ENCODE peak calls at places on chromosomes 16 and 17, in ten cellular contexts. One of them, this sample, is unnamed.

GRCh38 chr16:12257926-12258561 is 281.5 kb downstream of the SNX29 start:
- DNase-seq in epithelial cell of esophagus: no peak
- DNase-seq in osteocyte: no peak
- DNase-seq in CD4-positive, alpha-beta T cell: no peak
- DNase-seq in HCT116: no peak
- DNase-seq in BJ: no peak
- DNase-seq in left ventricle myocardium inferior: no peak
- DNase-seq in dorsolateral prefrontal cortex: peak; percentile 39
- DNase-seq in activated CD8-positive, alpha-beta T cell treated with anti-CD3 and anti-CD28 coated beads for 36 hours: no peak
- DNase-seq in cardiac fibroblast: no peak
- DNase-seq in this sample: no peak

GRCh38 chr17:11144358-11145233 is 96.4 kb upstream of the SHISA6 start:
- DNase-seq in epithelial cell of esophagus: peak; percentile 53
- DNase-seq in osteocyte: no peak
- DNase-seq in CD4-positive, alpha-beta T cell: no peak
- DNase-seq in HCT116: no peak
- DNase-seq in BJ: no peak
- DNase-seq in left ventricle myocardium inferior: no peak
- DNase-seq in dorsolateral prefrontal cortex: no peak
- DNase-seq in activated CD8-positive, alpha-beta T cell treated with anti-CD3 and anti-CD28 coated beads for 36 hours: peak; percentile 12
- DNase-seq in cardiac fibroblast: peak; percentile 59
- DNase-seq in this sample: no peak

GRCh38 chr16:78638371-78638770 is 538.9 kb downstream of the WWOX start:
- DNase-seq in epithelial cell of esophagus: no peak
- DNase-seq in osteocyte: no peak
- DNase-seq in CD4-positive, alpha-beta T cell: no peak
- DNase-seq in HCT116: no peak
- DNase-seq in BJ: no peak
- DNase-seq in left ventricle myocardium inferior: no peak
- DNase-seq in dorsolateral prefrontal cortex: no peak
- DNase-seq in activated CD8-positive, alpha-beta T cell treated with anti-CD3 and anti-CD28 coated beads for 36 hours: no peak
- DNase-seq in cardiac fibroblast: no peak
- DNase-seq in this sample: no peak

GRCh38 chr17:68512967-68513474 is 791 bp downstream of the PRKAR1A start:
- DNase-seq in epithelial cell of esophagus: peak; percentile 48
- DNase-seq in osteocyte: no peak
- DNase-seq in CD4-positive, alpha-beta T cell: no peak
- DNase-seq in HCT116: no peak
- DNase-seq in BJ: no peak
- DNase-seq in left ventricle myocardium inferior: no peak
- DNase-seq in dorsolateral prefrontal cortex: no peak
- DNase-seq in activated CD8-positive, alpha-beta T cell treated with anti-CD3 and anti-CD28 coated beads for 36 hours: peak; percentile 20
- DNase-seq in cardiac fibroblast: peak; percentile 65
- DNase-seq in this sample: no peak

GRCh38 chr16:56960681-56961281 is 969 bp upstream of the CETP start:
- DNase-seq in epithelial cell of esophagus: no peak
- DNase-seq in osteocyte: no peak
- DNase-seq in CD4-positive, alpha-beta T cell: no peak
- DNase-seq in HCT116: no peak
- DNase-seq in BJ: no peak
- DNase-seq in left ventricle myocardium inferior: no peak
- DNase-seq in dorsolateral prefrontal cortex: no peak
- DNase-seq in activated CD8-positive, alpha-beta T cell treated with anti-CD3 and anti-CD28 coated beads for 36 hours: no peak
- DNase-seq in cardiac fibroblast: peak; percentile 52
- DNase-seq in this sample: no peak

GRCh38 chr17:73058022-73058421 is 34.5 kb downstream of the SLC39A11 start:
- DNase-seq in epithelial cell of esophagus: no peak
- DNase-seq in osteocyte: no peak
- DNase-seq in CD4-positive, alpha-beta T cell: no peak
- DNase-seq in HCT116: no peak
- DNase-seq in BJ: no peak
- DNase-seq in left ventricle myocardium inferior: no peak
- DNase-seq in dorsolateral prefrontal cortex: no peak
- DNase-seq in activated CD8-positive, alpha-beta T cell treated with anti-CD3 and anti-CD28 coated beads for 36 hours: no peak
- DNase-seq in cardiac fibroblast: peak; percentile 75
- DNase-seq in this sample: no peak

GRCh38 chr16:86080982-86081381 is 182.0 kb downstream of the IRF8 start:
- DNase-seq in epithelial cell of esophagus: no peak
- DNase-seq in osteocyte: no peak
- DNase-seq in CD4-positive, alpha-beta T cell: no peak
- DNase-seq in HCT116: no peak
- DNase-seq in BJ: no peak
- DNase-seq in left ventricle myocardium inferior: no peak
- DNase-seq in dorsolateral prefrontal cortex: no peak
- DNase-seq in activated CD8-positive, alpha-beta T cell treated with anti-CD3 and anti-CD28 coated beads for 36 hours: no peak
- DNase-seq in cardiac fibroblast: no peak
- DNase-seq in this sample: no peak

GRCh38 chr16:86093801-86094750 is 195.1 kb downstream of the IRF8 start:
- DNase-seq in epithelial cell of esophagus: no peak
- DNase-seq in osteocyte: no peak
- DNase-seq in CD4-positive, alpha-beta T cell: no peak
- DNase-seq in HCT116: no peak
- DNase-seq in BJ: no peak
- DNase-seq in left ventricle myocardium inferior: no peak
- DNase-seq in dorsolateral prefrontal cortex: peak; percentile 22
- DNase-seq in activated CD8-positive, alpha-beta T cell treated with anti-CD3 and anti-CD28 coated beads for 36 hours: no peak
- DNase-seq in cardiac fibroblast: no peak
- DNase-seq in this sample: no peak

GRCh38 chr17:15354256-15354655 is 12.9 kb upstream of the TEKT3 start:
- DNase-seq in epithelial cell of esophagus: no peak
- DNase-seq in osteocyte: no peak
- DNase-seq in CD4-positive, alpha-beta T cell: no peak
- DNase-seq in HCT116: no peak
- DNase-seq in BJ: no peak
- DNase-seq in left ventricle myocardium inferior: no peak
- DNase-seq in dorsolateral prefrontal cortex: no peak
- DNase-seq in activated CD8-positive, alpha-beta T cell treated with anti-CD3 and anti-CD28 coated beads for 36 hours: no peak
- DNase-seq in cardiac fibroblast: no peak
- DNase-seq in this sample: no peak

GRCh38 chr17:81422776-81423697 is 27.8 kb downstream of the BAHCC1 start:
- DNase-seq in epithelial cell of esophagus: peak; percentile 95
- DNase-seq in osteocyte: peak; percentile 93
- DNase-seq in CD4-positive, alpha-beta T cell: no peak
- DNase-seq in HCT116: peak; percentile 68
- DNase-seq in BJ: peak; percentile 72
- DNase-seq in left ventricle myocardium inferior: peak; percentile 70
- DNase-seq in dorsolateral prefrontal cortex: no peak
- DNase-seq in activated CD8-positive, alpha-beta T cell treated with anti-CD3 and anti-CD28 coated beads for 36 hours: no peak
- DNase-seq in cardiac fibroblast: peak; percentile 97
- DNase-seq in this sample: no peak

GRCh38 chr17:62704381-62704971 is 77.0 kb downstream of the MRC2 start:
- DNase-seq in epithelial cell of esophagus: peak; percentile 91
- DNase-seq in osteocyte: no peak
- DNase-seq in CD4-positive, alpha-beta T cell: no peak
- DNase-seq in HCT116: no peak
- DNase-seq in BJ: no peak
- DNase-seq in left ventricle myocardium inferior: no peak
- DNase-seq in dorsolateral prefrontal cortex: no peak
- DNase-seq in activated CD8-positive, alpha-beta T cell treated with anti-CD3 and anti-CD28 coated beads for 36 hours: no peak
- DNase-seq in cardiac fibroblast: peak; percentile 67
- DNase-seq in this sample: no peak

GRCh38 chr17:17650959-17651358 is 30.3 kb upstream of the RAI1 start:
- DNase-seq in epithelial cell of esophagus: no peak
- DNase-seq in osteocyte: no peak
- DNase-seq in CD4-positive, alpha-beta T cell: no peak
- DNase-seq in HCT116: no peak
- DNase-seq in BJ: no peak
- DNase-seq in left ventricle myocardium inferior: no peak
- DNase-seq in dorsolateral prefrontal cortex: no peak
- DNase-seq in activated CD8-positive, alpha-beta T cell treated with anti-CD3 and anti-CD28 coated beads for 36 hours: no peak
- DNase-seq in cardiac fibroblast: no peak
- DNase-seq in this sample: no peak

GRCh38 chr17:10618202-10618635 is 38.9 kb downstream of the MYH3 start:
- DNase-seq in epithelial cell of esophagus: peak; percentile 74
- DNase-seq in osteocyte: peak; percentile 87
- DNase-seq in CD4-positive, alpha-beta T cell: peak; percentile 42
- DNase-seq in HCT116: peak; percentile 68
- DNase-seq in BJ: no peak
- DNase-seq in left ventricle myocardium inferior: peak; percentile 39
- DNase-seq in dorsolateral prefrontal cortex: peak; percentile 78
- DNase-seq in activated CD8-positive, alpha-beta T cell treated with anti-CD3 and anti-CD28 coated beads for 36 hours: peak; percentile 69
- DNase-seq in cardiac fibroblast: peak; percentile 74
- DNase-seq in this sample: peak; percentile 80

DNA sequence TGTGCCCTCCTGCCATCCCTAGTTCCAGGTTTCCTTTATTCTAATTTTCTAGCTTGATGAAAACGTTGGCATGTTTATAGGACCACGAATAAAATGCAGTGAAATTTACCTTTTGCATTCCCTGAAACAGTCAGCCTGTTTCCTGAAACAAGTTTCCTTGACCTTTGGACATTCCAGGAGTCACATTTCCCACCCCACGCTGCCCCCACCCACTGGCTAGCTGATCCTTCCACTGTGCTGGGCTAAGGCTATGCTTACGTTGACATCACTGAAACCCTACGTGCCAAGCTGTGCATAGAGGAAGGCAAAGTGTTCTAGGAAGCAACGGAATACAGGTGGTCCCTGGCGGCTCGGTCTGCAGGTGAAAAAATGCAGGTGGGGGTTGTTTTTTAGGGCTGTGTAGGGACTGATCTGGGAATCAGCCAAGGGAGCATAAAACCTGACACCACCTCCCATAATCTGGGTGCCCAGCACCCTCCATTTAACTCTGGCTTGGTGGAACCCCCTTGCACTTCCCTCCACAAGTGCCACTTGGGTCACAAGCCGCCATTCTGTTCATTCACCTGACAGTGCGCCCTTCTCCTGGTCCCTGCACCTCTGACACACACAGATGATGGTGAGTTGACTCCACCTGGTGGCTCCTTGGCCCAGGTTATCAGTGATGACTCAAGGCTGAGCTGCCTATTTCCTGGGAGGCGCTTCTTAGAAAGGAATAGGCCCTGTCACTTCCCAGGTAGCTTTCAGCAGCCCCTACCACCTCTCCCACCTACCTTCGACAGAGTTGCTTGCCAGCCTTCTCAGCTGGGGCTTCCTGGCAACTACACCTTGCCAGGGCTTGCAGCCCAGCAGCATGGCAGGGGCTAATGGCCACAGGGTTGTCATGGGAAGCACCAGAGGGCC is 83.7 kb downstream of the N4BP1 start:
- DNase-seq in epithelial cell of esophagus: peak; percentile 89
- DNase-seq in osteocyte: no peak
- DNase-seq in CD4-positive, alpha-beta T cell: no peak
- DNase-seq in HCT116: peak; percentile 66
- DNase-seq in BJ: no peak
- DNase-seq in left ventricle myocardium inferior: no peak
- DNase-seq in dorsolateral prefrontal cortex: no peak
- DNase-seq in activated CD8-positive, alpha-beta T cell treated with anti-CD3 and anti-CD28 coated beads for 36 hours: peak; percentile 64
- DNase-seq in cardiac fibroblast: peak; percentile 21
- DNase-seq in this sample: peak; percentile 73
- TF ChIP-seq CTCF in epithelial cell of esophagus: peak; percentile 80
- TF ChIP-seq CTCF in osteocyte: peak; percentile 27
- TF ChIP-seq CTCF in CD4-positive, alpha-beta T cell: no peak
- TF ChIP-seq CTCF in HCT116: peak; percentile 87
- TF ChIP-seq CTCF in BJ: no peak
- TF ChIP-seq CTCF in left ventricle myocardium inferior: no peak
- TF ChIP-seq CTCF in dorsolateral prefrontal cortex: no peak
- TF ChIP-seq CTCF in activated CD8-positive, alpha-beta T cell treated with anti-CD3 and anti-CD28 coated beads for 36 hours: peak; percentile 24
- TF ChIP-seq CTCF in cardiac fibroblast: no peak
- TF ChIP-seq CTCF in this sample: peak; percentile 62

GRCh38 chr17:45284176-45285140 is 22.6 kb upstream of the SPATA32 start:
- DNase-seq in epithelial cell of esophagus: peak; percentile 88
- DNase-seq in osteocyte: no peak
- DNase-seq in CD4-positive, alpha-beta T cell: peak; percentile 40
- DNase-seq in HCT116: no peak
- DNase-seq in BJ: no peak
- DNase-seq in left ventricle myocardium inferior: peak; percentile 75
- DNase-seq in dorsolateral prefrontal cortex: no peak
- DNase-seq in activated CD8-positive, alpha-beta T cell treated with anti-CD3 and anti-CD28 coated beads for 36 hours: peak; percentile 65
- DNase-seq in cardiac fibroblast: no peak
- DNase-seq in this sample: no peak
- TF ChIP-seq CTCF in epithelial cell of esophagus: peak; percentile 30
- TF ChIP-seq CTCF in osteocyte: peak; percentile 31
- TF ChIP-seq CTCF in CD4-positive, alpha-beta T cell: no peak
- TF ChIP-seq CTCF in HCT116: peak; percentile 23
- TF ChIP-seq CTCF in BJ: peak; percentile 23
- TF ChIP-seq CTCF in left ventricle myocardium inferior: peak; percentile 33
- TF ChIP-seq CTCF in dorsolateral prefrontal cortex: no peak
- TF ChIP-seq CTCF in activated CD8-positive, alpha-beta T cell treated with anti-CD3 and anti-CD28 coated beads for 36 hours: no peak
- TF ChIP-seq CTCF in cardiac fibroblast: peak; percentile 20
- TF ChIP-seq CTCF in this sample: peak; percentile 32

GRCh38 chr17:7972131-7972785 is 30.2 kb upstream of the GUCY2D start:
- DNase-seq in epithelial cell of esophagus: no peak
- DNase-seq in osteocyte: no peak
- DNase-seq in CD4-positive, alpha-beta T cell: no peak
- DNase-seq in HCT116: no peak
- DNase-seq in BJ: no peak
- DNase-seq in left ventricle myocardium inferior: no peak
- DNase-seq in dorsolateral prefrontal cortex: no peak
- DNase-seq in activated CD8-positive, alpha-beta T cell treated with anti-CD3 and anti-CD28 coated beads for 36 hours: no peak
- DNase-seq in cardiac fibroblast: no peak
- DNase-seq in this sample: no peak
- TF ChIP-seq CTCF in epithelial cell of esophagus: no peak
- TF ChIP-seq CTCF in osteocyte: peak; percentile 44
- TF ChIP-seq CTCF in CD4-positive, alpha-beta T cell: no peak
- TF ChIP-seq CTCF in HCT116: no peak
- TF ChIP-seq CTCF in BJ: no peak
- TF ChIP-seq CTCF in left ventricle myocardium inferior: peak; percentile 14
- TF ChIP-seq CTCF in dorsolateral prefrontal cortex: no peak
- TF ChIP-seq CTCF in activated CD8-positive, alpha-beta T cell treated with anti-CD3 and anti-CD28 coated beads for 36 hours: peak; percentile 21
- TF ChIP-seq CTCF in cardiac fibroblast: peak; percentile 18
- TF ChIP-seq CTCF in this sample: no peak

GRCh38 chr16:67302076-67302475 is 22.7 kb downstream of the PLEKHG4 start:
- DNase-seq in epithelial cell of esophagus: no peak
- DNase-seq in osteocyte: no peak
- DNase-seq in CD4-positive, alpha-beta T cell: no peak
- DNase-seq in HCT116: no peak
- DNase-seq in BJ: no peak
- DNase-seq in left ventricle myocardium inferior: no peak
- DNase-seq in dorsolateral prefrontal cortex: no peak
- DNase-seq in activated CD8-positive, alpha-beta T cell treated with anti-CD3 and anti-CD28 coated beads for 36 hours: no peak
- DNase-seq in cardiac fibroblast: no peak
- DNase-seq in this sample: no peak

GRCh38 chr16:67301080-67301757 is 21.9 kb downstream of the PLEKHG4 start:
- DNase-seq in epithelial cell of esophagus: no peak
- DNase-seq in osteocyte: no peak
- DNase-seq in CD4-positive, alpha-beta T cell: no peak
- DNase-seq in HCT116: no peak
- DNase-seq in BJ: no peak
- DNase-seq in left ventricle myocardium inferior: peak; percentile 67
- DNase-seq in dorsolateral prefrontal cortex: no peak
- DNase-seq in activated CD8-positive, alpha-beta T cell treated with anti-CD3 and anti-CD28 coated beads for 36 hours: no peak
- DNase-seq in cardiac fibroblast: no peak
- DNase-seq in this sample: no peak

GRCh38 chr16:67305216-67306071 is 21.1 kb downstream of the KCTD19 start:
- DNase-seq in epithelial cell of esophagus: no peak
- DNase-seq in osteocyte: no peak
- DNase-seq in CD4-positive, alpha-beta T cell: no peak
- DNase-seq in HCT116: no peak
- DNase-seq in BJ: no peak
- DNase-seq in left ventricle myocardium inferior: no peak
- DNase-seq in dorsolateral prefrontal cortex: no peak
- DNase-seq in activated CD8-positive, alpha-beta T cell treated with anti-CD3 and anti-CD28 coated beads for 36 hours: no peak
- DNase-seq in cardiac fibroblast: no peak
- DNase-seq in this sample: no peak

GRCh38 chr16:67304006-67304405 is 22.5 kb downstream of the KCTD19 start:
- DNase-seq in epithelial cell of esophagus: no peak
- DNase-seq in osteocyte: no peak
- DNase-seq in CD4-positive, alpha-beta T cell: no peak
- DNase-seq in HCT116: no peak
- DNase-seq in BJ: no peak
- DNase-seq in left ventricle myocardium inferior: no peak
- DNase-seq in dorsolateral prefrontal cortex: no peak
- DNase-seq in activated CD8-positive, alpha-beta T cell treated with anti-CD3 and anti-CD28 coated beads for 36 hours: no peak
- DNase-seq in cardiac fibroblast: no peak
- DNase-seq in this sample: no peak

GRCh38 chr16:67302882-67303434 is 23.6 kb downstream of the KCTD19 start:
- DNase-seq in epithelial cell of esophagus: no peak
- DNase-seq in osteocyte: no peak
- DNase-seq in CD4-positive, alpha-beta T cell: no peak
- DNase-seq in HCT116: no peak
- DNase-seq in BJ: no peak
- DNase-seq in left ventricle myocardium inferior: no peak
- DNase-seq in dorsolateral prefrontal cortex: no peak
- DNase-seq in activated CD8-positive, alpha-beta T cell treated with anti-CD3 and anti-CD28 coated beads for 36 hours: no peak
- DNase-seq in cardiac fibroblast: no peak
- DNase-seq in this sample: no peak
- TF ChIP-seq CTCF in epithelial cell of esophagus: no peak
- TF ChIP-seq CTCF in osteocyte: no peak
- TF ChIP-seq CTCF in CD4-positive, alpha-beta T cell: no peak
- TF ChIP-seq CTCF in HCT116: no peak
- TF ChIP-seq CTCF in BJ: no peak
- TF ChIP-seq CTCF in left ventricle myocardium inferior: no peak
- TF ChIP-seq CTCF in dorsolateral prefrontal cortex: no peak
- TF ChIP-seq CTCF in activated CD8-positive, alpha-beta T cell treated with anti-CD3 and anti-CD28 coated beads for 36 hours: no peak
- TF ChIP-seq CTCF in cardiac fibroblast: no peak
- TF ChIP-seq CTCF in this sample: no peak